ENCODE peak calls at places on chromosome 22, in four cellular contexts. F is K562, U is HepG2, B is SK-N-SH. K is an unnamed sample.
A peak's percentile ranks its signal among the peaks of the same experiment; 100 is the strongest.

GRCh38 chr22:48921411-48921903 is 906.2 kb downstream of the BRD1 start:
- DNase-seq in F (no peak), U (no peak), B (no peak), K (no peak)

GRCh38 chr22:50700387-50701075 is 27.9 kb downstream of the SHANK3 start:
- DNase-seq in F (no peak), U (peak; percentile 98), B (no peak), K (no peak)

GRCh38 chr22:19605508-19606331 is 81.5 kb upstream of the CLDN5 start:
- DNase-seq in F (no peak), U (no peak), B (no peak), K (no peak)

GRCh38 chr22:46803031-46803880 is 40.8 kb downstream of the TBC1D22A start:
- DNase-seq in F (peak; percentile 73), U (peak; percentile 47), B (peak; percentile 80), K (peak; percentile 42)

GRCh38 chr22:42699281-42699681 is 21.4 kb downstream of the A4GALT start:
- DNase-seq in F (no peak), U (no peak), B (no peak), K (no peak)

GRCh38 chr22:20585640-20586402 is 78.4 kb downstream of the MED15 start:
- DNase-seq in F (no peak), U (no peak), B (no peak), K (no peak)

GRCh38 chr22:33781396-33781795 is 138.9 kb downstream of the LARGE1 start:
- DNase-seq in F (no peak), U (no peak), B (no peak), K (no peak)

GRCh38 chr22:43060213-43060612 is 29.0 kb downstream of the TTLL1 start:
- DNase-seq in F (peak; percentile 56), U (peak; percentile 32), B (peak; percentile 60), K (peak; percentile 34)

GRCh38 chr22:27090595-27090994 is 433.2 kb downstream of the MIAT start:
- DNase-seq in F (no peak), U (no peak), B (no peak), K (no peak)

GRCh38 chr22:46246178-46246577 is 3.9 kb downstream of the CDPF1 start:
- DNase-seq in F (no peak), U (no peak), B (no peak), K (no peak)

GRCh38 chr22:23789638-23790037 is 2.9 kb downstream of the SMARCB1 start:
- DNase-seq in F (no peak), U (peak; percentile 71), B (peak; percentile 56), K (no peak)

GRCh38 chr22:49951986-49952896 is 8.3 kb upstream of the PIM3 start:
- DNase-seq in F (no peak), U (peak; percentile 81), B (no peak), K (no peak)

GRCh38 chr22:20142711-20143621 is 7.9 kb downstream of the CCDC188 start:
- DNase-seq in F (no peak), U (no peak), B (no peak), K (no peak)

GRCh38 chr22:29266564-29267461 is 968 bp downstream of the RHBDD3 start:
- DNase-seq in F (peak; percentile 27), U (no peak), B (peak; percentile 49), K (no peak)

GRCh38 chr22:17258015-17258827 is 39.0 kb upstream of the ADA2 start:
- DNase-seq in F (peak; percentile 39), U (no peak), B (peak; percentile 61), K (no peak)

GRCh38 chr22:46738961-46739870 is 1.2 kb upstream of the CERK start:
- DNase-seq in F (peak; percentile 21), U (peak; percentile 75), B (no peak), K (no peak)

GRCh38 chr22:28779833-28780232 is 7.3 kb downstream of the CCDC117 start:
- DNase-seq in F (peak; percentile 62), U (no peak), B (no peak), K (no peak)

GRCh38 chr22:24001314-24001713 is 3.9 kb downstream of the GSTT4 start:
- DNase-seq in F (no peak), U (no peak), B (peak; percentile 20), K (no peak)

GRCh38 chr22:24434472-24435322 is 7.3 kb downstream of the ADORA2A start:
- DNase-seq in F (no peak), U (no peak), B (peak; percentile 17), K (no peak)

GRCh38 chr22:39242809-39243442 is 1.9 kb downstream of the PDGFB start:
- DNase-seq in F (no peak), U (peak; percentile 60), B (no peak), K (peak; percentile 90)

GRCh38 chr22:41636467-41636866 is 15.4 kb downstream of the XRCC6 start:
- DNase-seq in F (no peak), U (no peak), B (no peak), K (no peak)

GRCh38 chr22:32444068-32444467 is 20.2 kb downstream of the BPIFC start:
- DNase-seq in F (peak; percentile 44), U (peak; percentile 37), B (peak; percentile 17), K (peak; percentile 76)

GRCh38 chr22:49937758-49938564 is 19.5 kb downstream of the CRELD2 start:
- DNase-seq in F (no peak), U (peak; percentile 76), B (no peak), K (no peak)

GRCh38 chr22:50312371-50312770 is 4.9 kb upstream of the PLXNB2 start:
- DNase-seq in F (no peak), U (no peak), B (no peak), K (no peak)

GRCh38 chr22:27614291-27615007 is 187.1 kb downstream of the MN1 start:
- DNase-seq in F (no peak), U (no peak), B (peak; percentile 75), K (no peak)

GRCh38 chr22:41257696-41258095 is 17.0 kb upstream of the CHADL start:
- DNase-seq in F (no peak), U (no peak), B (no peak), K (no peak)

GRCh38 chr22:17569971-17570511 is 6.7 kb downstream of the SLC25A18 start:
- DNase-seq in F (no peak), U (no peak), B (no peak), K (no peak)

GRCh38 chr22:30004689-30005088 is 75.6 kb upstream of the HORMAD2 start:
- DNase-seq in F (no peak), U (no peak), B (no peak), K (no peak)

GRCh38 chr22:38180841-38181452 is 683 bp downstream of the PLA2G6 start:
- DNase-seq in F (peak; percentile 50), U (no peak), B (no peak), K (peak; percentile 92)

GRCh38 chr22:42151924-42152635 is 21.5 kb upstream of the CYP2D6 start:
- DNase-seq in F (peak; percentile 18), U (no peak), B (no peak), K (no peak)

GRCh38 chr22:50620861-50621490 is 7.0 kb downstream of the ARSA start:
- DNase-seq in F (no peak), U (peak; percentile 25), B (no peak), K (no peak)

GRCh38 chr22:17575681-17576080 is 12.4 kb downstream of the SLC25A18 start:
- DNase-seq in F (no peak), U (no peak), B (no peak), K (no peak)

GRCh38 chr22:38081636-38081940 is 2.4 kb downstream of the SLC16A8 start:
- DNase-seq in F (no peak), U (no peak), B (no peak), K (no peak)

GRCh38 chr22:29737251-29738117 is 17.7 kb downstream of the CABP7 start:
- DNase-seq in F (no peak), U (no peak), B (no peak), K (no peak)

GRCh38 chr22:27800250-27801131 is 1.1 kb downstream of the MN1 start:
- DNase-seq in F (no peak), U (no peak), B (peak; percentile 70), K (peak; percentile 9)

GRCh38 chr22:46196268-46196667 is 45.9 kb downstream of the PPARA start:
- DNase-seq in F (no peak), U (no peak), B (peak; percentile 15), K (no peak)

GRCh38 chr22:21996175-21996574 is 13.6 kb upstream of the TOP3B start:
- DNase-seq in F (no peak), U (no peak), B (no peak), K (no peak)
- TF ChIP-seq JUND in F (no peak), U (no peak), B (no peak), K (no peak)

GRCh38 chr22:25630446-25630845 is 66.0 kb downstream of the GRK3 start:
- DNase-seq in F (no peak), U (no peak), B (no peak), K (no peak)
- TF ChIP-seq JUND in F (no peak), U (no peak), B (no peak), K (no peak)

DNA sequence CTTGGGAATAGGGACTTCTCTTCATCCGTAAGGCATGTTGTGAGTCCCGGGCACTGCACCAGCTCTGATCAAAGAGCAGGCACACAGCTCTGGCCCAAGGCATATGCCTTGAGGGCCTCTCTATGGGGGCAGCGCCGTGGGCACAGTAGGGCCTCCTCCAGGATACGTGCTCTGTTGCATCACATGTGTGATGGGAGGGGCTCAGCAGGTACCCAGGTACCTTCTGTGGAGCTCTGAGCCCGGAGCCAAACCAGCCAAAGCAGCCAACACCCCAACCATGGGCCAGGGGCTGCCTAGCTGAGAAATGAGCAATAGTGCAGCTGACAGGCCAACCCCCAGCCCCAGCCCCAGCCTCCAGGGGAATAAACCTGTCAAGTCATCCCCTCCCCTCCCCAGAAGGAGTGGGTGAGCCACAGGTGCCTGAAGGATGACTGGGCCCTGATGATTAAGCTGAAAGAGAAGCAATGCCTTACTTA is 79.7 kb upstream of the SHISAL1 start:
- DNase-seq in F (no peak), U (no peak), B (no peak), K (no peak)
- TF ChIP-seq JUND in F (no peak), U (no peak), B (no peak), K (no peak)

DNA sequence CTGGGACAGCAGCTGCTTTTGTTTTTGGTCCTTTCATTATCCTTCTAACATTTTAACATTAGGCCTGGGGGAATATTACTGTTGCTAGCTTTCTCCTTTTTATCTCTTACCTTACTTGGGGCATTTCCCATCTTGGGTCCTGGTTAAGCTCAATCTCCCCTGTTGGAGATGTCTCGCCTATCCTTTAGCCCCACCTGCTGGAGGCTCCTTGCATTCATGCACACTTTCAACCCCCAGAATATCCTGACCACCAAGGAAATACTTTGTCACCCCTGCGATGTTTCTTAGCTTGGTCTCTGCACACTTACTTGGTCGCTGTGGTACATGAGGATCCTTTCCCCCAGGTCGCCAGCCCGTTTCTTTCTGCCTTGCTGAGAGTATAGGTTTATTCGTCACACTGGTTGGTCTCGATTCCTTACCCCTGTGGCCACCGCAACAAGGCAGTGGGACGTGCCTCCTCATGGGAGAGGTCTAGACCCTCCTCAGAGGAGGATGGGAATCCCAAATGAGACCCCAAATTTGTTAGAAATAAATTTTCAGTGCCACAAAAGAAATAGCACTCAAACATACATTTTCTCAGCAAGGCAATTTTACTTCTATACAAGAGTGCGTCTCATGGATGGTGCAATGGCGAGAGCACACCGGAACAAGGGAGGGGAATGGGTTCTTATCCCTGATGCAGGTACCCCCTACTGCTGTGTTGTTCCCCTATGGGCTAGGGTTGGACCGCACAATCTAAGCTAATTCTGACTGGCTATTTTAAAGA is 5.4 kb upstream of the TXN2 start:
- DNase-seq in F (peak; percentile 61), U (peak; percentile 53), B (no peak), K (no peak)
- TF ChIP-seq JUND in F (no peak), U (no peak), B (no peak), K (no peak)